ENCODE peak calls at places on chromosomes 13 and 19, in nine cellular contexts. One of them, this sample, is unnamed.

GRCh38 chr19:1169921-1170885 is 3.9 kb downstream of the SBNO2 start:
- DNase-seq in adipocyte: peak; percentile 30
- DNase-seq in colonic mucosa: no peak
- DNase-seq in neuronal stem cell: no peak
- DNase-seq in Karpas-422: no peak
- DNase-seq in NT2/D1: no peak
- DNase-seq in GM23248: peak; percentile 65
- DNase-seq in mammary epithelial cell: peak; percentile 79
- DNase-seq in H1: no peak
- DNase-seq in this sample: peak; percentile 74

GRCh38 chr13:110423689-110424302 is 116.7 kb downstream of the COL4A2 start:
- DNase-seq in adipocyte: no peak
- DNase-seq in colonic mucosa: no peak
- DNase-seq in neuronal stem cell: no peak
- DNase-seq in Karpas-422: no peak
- DNase-seq in NT2/D1: no peak
- DNase-seq in GM23248: no peak
- DNase-seq in mammary epithelial cell: no peak
- DNase-seq in H1: no peak
- DNase-seq in this sample: no peak

GRCh38 chr19:34996978-34997640 is 3.0 kb upstream of the GRAMD1A start:
- DNase-seq in adipocyte: no peak
- DNase-seq in colonic mucosa: no peak
- DNase-seq in neuronal stem cell: no peak
- DNase-seq in Karpas-422: no peak
- DNase-seq in NT2/D1: no peak
- DNase-seq in GM23248: no peak
- DNase-seq in mammary epithelial cell: no peak
- DNase-seq in H1: no peak
- DNase-seq in this sample: peak; percentile 46

GRCh38 chr13:26202365-26202972 is 19.6 kb downstream of the RNF6 start:
- DNase-seq in adipocyte: peak; percentile 39
- DNase-seq in colonic mucosa: no peak
- DNase-seq in neuronal stem cell: no peak
- DNase-seq in Karpas-422: no peak
- DNase-seq in NT2/D1: no peak
- DNase-seq in GM23248: peak; percentile 57
- DNase-seq in mammary epithelial cell: no peak
- DNase-seq in H1: no peak
- DNase-seq in this sample: no peak

GRCh38 chr13:79289557-79289956 is 116.5 kb downstream of the RBM26 start:
- DNase-seq in adipocyte: no peak
- DNase-seq in colonic mucosa: no peak
- DNase-seq in neuronal stem cell: no peak
- DNase-seq in Karpas-422: no peak
- DNase-seq in NT2/D1: no peak
- DNase-seq in GM23248: no peak
- DNase-seq in mammary epithelial cell: no peak
- DNase-seq in H1: no peak
- DNase-seq in this sample: no peak

GRCh38 chr13:73849292-73849691 is 284.9 kb downstream of the KLF12 start:
- DNase-seq in adipocyte: peak; percentile 56
- DNase-seq in colonic mucosa: no peak
- DNase-seq in neuronal stem cell: peak; percentile 9
- DNase-seq in Karpas-422: peak; percentile 87
- DNase-seq in NT2/D1: peak; percentile 56
- DNase-seq in GM23248: peak; percentile 61
- DNase-seq in mammary epithelial cell: no peak
- DNase-seq in H1: no peak
- DNase-seq in this sample: no peak

GRCh38 chr13:98653471-98653985 is 76.6 kb upstream of the STK24 start:
- DNase-seq in adipocyte: peak; percentile 90
- DNase-seq in colonic mucosa: peak; percentile 89
- DNase-seq in neuronal stem cell: peak; percentile 68
- DNase-seq in Karpas-422: peak; percentile 85
- DNase-seq in NT2/D1: peak; percentile 81
- DNase-seq in GM23248: peak; percentile 86
- DNase-seq in mammary epithelial cell: peak; percentile 76
- DNase-seq in H1: peak; percentile 90
- DNase-seq in this sample: peak; percentile 84

GRCh38 chr19:58569943-58570670 is 3.0 kb downstream of the MZF1 start:
- DNase-seq in adipocyte: no peak
- DNase-seq in colonic mucosa: peak; percentile 18
- DNase-seq in neuronal stem cell: no peak
- DNase-seq in Karpas-422: no peak
- DNase-seq in NT2/D1: no peak
- DNase-seq in GM23248: no peak
- DNase-seq in mammary epithelial cell: no peak
- DNase-seq in H1: no peak
- DNase-seq in this sample: peak; percentile 66

GRCh38 chr13:23020246-23020843 is 160.4 kb upstream of the SGCG start:
- DNase-seq in adipocyte: peak; percentile 72
- DNase-seq in colonic mucosa: peak; percentile 35
- DNase-seq in neuronal stem cell: peak; percentile 64
- DNase-seq in Karpas-422: peak; percentile 78
- DNase-seq in NT2/D1: peak; percentile 38
- DNase-seq in GM23248: peak; percentile 55
- DNase-seq in mammary epithelial cell: peak; percentile 29
- DNase-seq in H1: peak; percentile 48
- DNase-seq in this sample: no peak

GRCh38 chr13:106498571-106498970 is 36.9 kb downstream of the EFNB2 start:
- DNase-seq in adipocyte: no peak
- DNase-seq in colonic mucosa: no peak
- DNase-seq in neuronal stem cell: no peak
- DNase-seq in Karpas-422: no peak
- DNase-seq in NT2/D1: no peak
- DNase-seq in GM23248: no peak
- DNase-seq in mammary epithelial cell: no peak
- DNase-seq in H1: no peak
- DNase-seq in this sample: no peak

GRCh38 chr13:32504263-32504662 is 34.3 kb downstream of the N4BP2L2 start:
- DNase-seq in adipocyte: no peak
- DNase-seq in colonic mucosa: no peak
- DNase-seq in neuronal stem cell: no peak
- DNase-seq in Karpas-422: no peak
- DNase-seq in NT2/D1: no peak
- DNase-seq in GM23248: no peak
- DNase-seq in mammary epithelial cell: no peak
- DNase-seq in H1: no peak
- DNase-seq in this sample: no peak

GRCh38 chr19:55270172-55270942 is 9.6 kb downstream of the HSPBP1 start:
- DNase-seq in adipocyte: no peak
- DNase-seq in colonic mucosa: no peak
- DNase-seq in neuronal stem cell: no peak
- DNase-seq in Karpas-422: no peak
- DNase-seq in NT2/D1: no peak
- DNase-seq in GM23248: no peak
- DNase-seq in mammary epithelial cell: no peak
- DNase-seq in H1: no peak
- DNase-seq in this sample: peak; percentile 64

GRCh38 chr19:45408121-45408520 is 1.7 kb downstream of the POLR1G start:
- DNase-seq in adipocyte: no peak
- DNase-seq in colonic mucosa: no peak
- DNase-seq in neuronal stem cell: no peak
- DNase-seq in Karpas-422: no peak
- DNase-seq in NT2/D1: no peak
- DNase-seq in GM23248: no peak
- DNase-seq in mammary epithelial cell: no peak
- DNase-seq in H1: no peak
- DNase-seq in this sample: no peak

GRCh38 chr13:34408635-34409034 is 533.4 kb upstream of the NBEA start:
- DNase-seq in adipocyte: no peak
- DNase-seq in colonic mucosa: no peak
- DNase-seq in neuronal stem cell: no peak
- DNase-seq in Karpas-422: no peak
- DNase-seq in NT2/D1: no peak
- DNase-seq in GM23248: no peak
- DNase-seq in mammary epithelial cell: no peak
- DNase-seq in H1: no peak
- DNase-seq in this sample: no peak

GRCh38 chr19:22052644-22053013 is 345 bp downstream of the ZNF257 start:
- DNase-seq in adipocyte: no peak
- DNase-seq in colonic mucosa: peak; percentile 18
- DNase-seq in neuronal stem cell: no peak
- DNase-seq in Karpas-422: peak; percentile 51
- DNase-seq in NT2/D1: no peak
- DNase-seq in GM23248: peak; percentile 6
- DNase-seq in mammary epithelial cell: no peak
- DNase-seq in H1: no peak
- DNase-seq in this sample: no peak
- H3K4me3 ChIP-seq in adipocyte: peak overlapping the region; percentile 78
- H3K4me3 ChIP-seq in colonic mucosa: peak overlapping the region; percentile 37
- H3K4me3 ChIP-seq in neuronal stem cell: no peak overlapping the region
- H3K4me3 ChIP-seq in Karpas-422: peak overlapping the region; percentile 84
- H3K4me3 ChIP-seq in NT2/D1: peak overlapping the region; percentile 92
- H3K4me3 ChIP-seq in GM23248: peak overlapping the region; percentile 56
- H3K4me3 ChIP-seq in mammary epithelial cell: no peak overlapping the region
- H3K4me3 ChIP-seq in H1: no peak overlapping the region
- H3K4me3 ChIP-seq in this sample: peak overlapping the region; percentile 73

GRCh38 chr19:46716013-46716671 is 772 bp downstream of the PRKD2 start:
- DNase-seq in adipocyte: peak; percentile 63
- DNase-seq in colonic mucosa: peak; percentile 44
- DNase-seq in neuronal stem cell: no peak
- DNase-seq in Karpas-422: peak; percentile 54
- DNase-seq in NT2/D1: no peak
- DNase-seq in GM23248: peak; percentile 71
- DNase-seq in mammary epithelial cell: no peak
- DNase-seq in H1: peak; percentile 77
- DNase-seq in this sample: peak; percentile 86

GRCh38 chr19:46717716-46718143 is 816 bp upstream of the PRKD2 start:
- DNase-seq in adipocyte: peak; percentile 29
- DNase-seq in colonic mucosa: peak; percentile 44
- DNase-seq in neuronal stem cell: no peak
- DNase-seq in Karpas-422: peak; percentile 52
- DNase-seq in NT2/D1: no peak
- DNase-seq in GM23248: peak; percentile 45
- DNase-seq in mammary epithelial cell: no peak
- DNase-seq in H1: peak; percentile 58
- DNase-seq in this sample: no peak

GRCh38 chr19:46718157-46718933 is 1.4 kb upstream of the PRKD2 start:
- DNase-seq in adipocyte: peak; percentile 17
- DNase-seq in colonic mucosa: peak; percentile 63
- DNase-seq in neuronal stem cell: no peak
- DNase-seq in Karpas-422: peak; percentile 79
- DNase-seq in NT2/D1: no peak
- DNase-seq in GM23248: peak; percentile 36
- DNase-seq in mammary epithelial cell: no peak
- DNase-seq in H1: peak; percentile 61
- DNase-seq in this sample: no peak

GRCh38 chr19:46716672-46717033 is 261 bp downstream of the PRKD2 start:
- DNase-seq in adipocyte: peak; percentile 40
- DNase-seq in colonic mucosa: no peak
- DNase-seq in neuronal stem cell: no peak
- DNase-seq in Karpas-422: no peak
- DNase-seq in NT2/D1: no peak
- DNase-seq in GM23248: peak; percentile 37
- DNase-seq in mammary epithelial cell: no peak
- DNase-seq in H1: no peak
- DNase-seq in this sample: no peak

GRCh38 chr19:46717034-46717715 is at the start of gene PRKD2:
- DNase-seq in adipocyte: peak; percentile 93
- DNase-seq in colonic mucosa: peak; percentile 96
- DNase-seq in neuronal stem cell: peak; percentile 89
- DNase-seq in Karpas-422: peak; percentile 95
- DNase-seq in NT2/D1: peak; percentile 63
- DNase-seq in GM23248: peak; percentile 89
- DNase-seq in mammary epithelial cell: peak; percentile 72
- DNase-seq in H1: peak; percentile 100
- DNase-seq in this sample: peak; percentile 97
- H3K4me1 ChIP-seq in adipocyte: peaks cover 27% of the 10 kb centered on the region
- H3K4me1 ChIP-seq in colonic mucosa: peaks cover 10% of the 10 kb centered on the region
- H3K4me1 ChIP-seq in neuronal stem cell: peaks cover 12% of the 10 kb centered on the region
- H3K4me1 ChIP-seq in Karpas-422: peaks cover 73% of the 10 kb centered on the region
- H3K4me1 ChIP-seq in NT2/D1: peaks cover 4% of the 10 kb centered on the region
- H3K4me1 ChIP-seq in GM23248: peaks cover 10% of the 10 kb centered on the region
- H3K4me1 ChIP-seq in mammary epithelial cell: peaks cover 32% of the 10 kb centered on the region
- H3K4me1 ChIP-seq in H1: peaks cover 9% of the 10 kb centered on the region
- H3K4me1 ChIP-seq in this sample: peaks cover 10% of the 10 kb centered on the region

GRCh38 chr19:2341247-2341705 is 12.8 kb downstream of the SPPL2B start:
- DNase-seq in adipocyte: no peak
- DNase-seq in colonic mucosa: no peak
- DNase-seq in neuronal stem cell: no peak
- DNase-seq in Karpas-422: no peak
- DNase-seq in NT2/D1: no peak
- DNase-seq in GM23248: no peak
- DNase-seq in mammary epithelial cell: no peak
- DNase-seq in H1: no peak
- DNase-seq in this sample: peak; percentile 63
- H3K9ac ChIP-seq in adipocyte: no peak overlapping the region
- H3K9ac ChIP-seq in colonic mucosa: no peak overlapping the region
- H3K9ac ChIP-seq in neuronal stem cell: no peak overlapping the region
- H3K9ac ChIP-seq in Karpas-422: no peak overlapping the region
- H3K9ac ChIP-seq in NT2/D1: no peak overlapping the region
- H3K9ac ChIP-seq in GM23248: no peak overlapping the region
- H3K9ac ChIP-seq in mammary epithelial cell: no peak overlapping the region
- H3K9ac ChIP-seq in H1: no peak overlapping the region
- H3K9ac ChIP-seq in this sample: no peak overlapping the region

DNA sequence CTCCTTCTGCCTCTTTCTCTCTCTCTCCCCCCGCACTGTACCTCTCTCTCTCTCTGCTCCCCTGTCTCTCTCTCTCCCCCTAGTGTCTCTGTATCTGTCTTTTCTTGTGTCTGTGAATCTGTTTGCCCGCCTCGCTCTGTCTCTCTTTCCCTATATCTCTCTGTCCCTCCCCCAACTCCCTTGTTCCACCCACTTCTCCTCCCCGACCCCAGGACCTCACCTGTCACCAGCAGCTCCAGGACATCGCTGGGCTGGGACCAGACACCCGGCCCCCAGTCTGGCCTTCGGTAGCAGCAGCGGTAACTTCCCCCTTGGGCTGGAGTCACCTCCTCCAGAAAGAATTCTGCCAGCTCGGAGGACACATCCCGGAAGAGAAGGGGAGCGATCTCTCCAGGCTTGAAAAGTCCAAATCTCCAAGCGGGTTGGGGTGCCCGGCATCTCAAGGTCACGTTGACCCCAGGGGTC is 3.9 kb downstream of the OSCAR start:
- DNase-seq in adipocyte: peak; percentile 58
- DNase-seq in colonic mucosa: no peak
- DNase-seq in neuronal stem cell: no peak
- DNase-seq in Karpas-422: no peak
- DNase-seq in NT2/D1: no peak
- DNase-seq in GM23248: peak; percentile 66
- DNase-seq in mammary epithelial cell: peak; percentile 25
- DNase-seq in H1: peak; percentile 62
- DNase-seq in this sample: peak; percentile 72
- H3K4me3 ChIP-seq in adipocyte: peak overlapping the region; percentile 77
- H3K4me3 ChIP-seq in colonic mucosa: peak overlapping the region; percentile 10
- H3K4me3 ChIP-seq in neuronal stem cell: no peak overlapping the region
- H3K4me3 ChIP-seq in Karpas-422: no peak overlapping the region
- H3K4me3 ChIP-seq in NT2/D1: peak overlapping the region; percentile 11
- H3K4me3 ChIP-seq in GM23248: peak overlapping the region; percentile 73
- H3K4me3 ChIP-seq in mammary epithelial cell: no peak overlapping the region
- H3K4me3 ChIP-seq in H1: peak overlapping the region; percentile 64
- H3K4me3 ChIP-seq in this sample: no peak overlapping the region

This sample was measured in kidney.